ENCODE peak calls at places on chromosomes 3 and 15, in ten cellular contexts. A, S, I, G, U, C, D, Q, L and R are unnamed samples.

GRCh38 chr3:156033428-156033827 is 87.0 kb upstream of the KCNAB1 start:
- DNase-seq in A (no peak), S (no peak), I (no peak), G (no peak), U (no peak), C (no peak), D (no peak), Q (no peak), L (no peak), R (no peak)

GRCh38 chr3:194935061-194935460 is 249.4 kb downstream of the FAM43A start:
- DNase-seq in A (no peak), S (no peak), I (no peak), G (no peak), U (no peak), C (no peak), D (no peak), Q (peak; percentile 48), L (no peak), R (no peak)

GRCh38 chr3:70256566-70256965 is 55.9 kb downstream of the MDFIC2 start:
- DNase-seq in A (no peak), S (no peak), I (no peak), G (no peak), U (no peak), C (no peak), D (no peak), Q (no peak), L (no peak), R (no peak)

GRCh38 chr15:28185148-28185895 is 86.2 kb upstream of the OCA2 start:
- DNase-seq in A (no peak), S (no peak), I (no peak), G (no peak), U (no peak), C (no peak), D (no peak), Q (no peak), L (no peak), R (no peak)

GRCh38 chr15:74275957-74276356 is 39.8 kb downstream of the CCDC33 start:
- DNase-seq in A (no peak), S (no peak), I (no peak), G (no peak), U (no peak), C (no peak), D (no peak), Q (no peak), L (no peak), R (no peak)

GRCh38 chr3:94928921-94929320 is 866.1 kb downstream of the NSUN3 start:
- DNase-seq in A (no peak), S (no peak), I (no peak), G (no peak), U (no peak), C (no peak), D (peak; percentile 7), Q (no peak), L (peak; percentile 88), R (no peak)

GRCh38 chr3:157347577-157348303 is 88.9 kb upstream of the PTX3 start:
- DNase-seq in A (no peak), S (no peak), I (no peak), G (no peak), U (no peak), C (no peak), D (no peak), Q (no peak), L (peak; percentile 24), R (no peak)

GRCh38 chr3:68249265-68249664 is 594.9 kb upstream of the SUCLG2 start:
- DNase-seq in A (no peak), S (no peak), I (no peak), G (no peak), U (no peak), C (no peak), D (no peak), Q (no peak), L (no peak), R (peak; percentile 5)

GRCh38 chr3:14488286-14489036 is 51.7 kb downstream of the GRIP2 start:
- DNase-seq in A (no peak), S (no peak), I (no peak), G (no peak), U (no peak), C (no peak), D (no peak), Q (no peak), L (no peak), R (no peak)

GRCh38 chr3:183275418-183275817 is 22.4 kb downstream of the B3GNT5 start:
- DNase-seq in A (no peak), S (no peak), I (no peak), G (no peak), U (peak; percentile 80), C (no peak), D (no peak), Q (no peak), L (peak; percentile 82), R (no peak)

GRCh38 chr3:182364723-182365650 is 428.3 kb upstream of the ATP11B start:
- DNase-seq in A (peak; percentile 67), S (peak; percentile 99), I (no peak), G (no peak), U (no peak), C (no peak), D (no peak), Q (peak; percentile 85), L (no peak), R (no peak)

GRCh38 chr3:115187149-115187757 is 40.2 kb upstream of the ZBTB20 start:
- DNase-seq in A (no peak), S (no peak), I (no peak), G (no peak), U (no peak), C (peak; percentile 42), D (no peak), Q (no peak), L (no peak), R (no peak)